ENCODE peak calls at places on chromosome 21, in seven cellular contexts. N is cardiac muscle cell, Q is glomerular endothelial cell, Y is H9, V is GM13976, C is GM20000, R is GDM1. M is an unnamed sample.

GRCh38 chr21:45027241-45028196 is 46.9 kb upstream of the ADARB1 start:
- DNase-seq in N (no peak), Q (no peak), Y (no peak), V (no peak), C (peak), R (no peak), M (no peak)

GRCh38 chr21:44691686-44692085 is 5.3 kb upstream of the KRTAP10-12 start:
- DNase-seq in N (no peak), Q (no peak), Y (no peak), V (no peak), C (no peak), R (no peak), M (no peak)

GRCh38 chr21:27803571-27803970 is 836.7 kb upstream of the ADAMTS5 start:
- DNase-seq in N (no peak), Q (no peak), Y (no peak), V (no peak), C (no peak), R (no peak), M (no peak)

GRCh38 chr21:41851090-41851790 is 27.9 kb downstream of the PRDM15 start:
- DNase-seq in N (peak), Q (no peak), Y (no peak), V (no peak), C (no peak), R (no peak), M (no peak)

GRCh38 chr21:35099310-35099709 is 50.2 kb upstream of the RUNX1 start:
- DNase-seq in N (no peak), Q (no peak), Y (no peak), V (no peak), C (no peak), R (no peak), M (no peak)

GRCh38 chr21:45570071-45570470 is 27.8 kb upstream of the SLC19A1 start:
- DNase-seq in N (no peak), Q (no peak), Y (peak), V (no peak), C (no peak), R (no peak), M (peak)

GRCh38 chr21:21682172-21682571 is 684.0 kb downstream of the NCAM2 start:
- DNase-seq in N (no peak), Q (no peak), Y (no peak), V (no peak), C (no peak), R (no peak), M (no peak)

GRCh38 chr21:45985471-45986315 is 4.1 kb downstream of the COL6A1 start:
- DNase-seq in N (no peak), Q (no peak), Y (no peak), V (no peak), C (no peak), R (no peak), M (no peak)

GRCh38 chr21:37551406-37552355 is 185.1 kb downstream of the DYRK1A start:
- DNase-seq in N (no peak), Q (no peak), Y (no peak), V (no peak), C (no peak), R (no peak), M (peak)

GRCh38 chr21:15221799-15222386 is 157.1 kb upstream of the NRIP1 start:
- DNase-seq in N (peak), Q (no peak), Y (peak), V (no peak), C (no peak), R (peak), M (peak)

GRCh38 chr21:36858320-36858957 is 108.0 kb downstream of the HLCS start:
- DNase-seq in N (no peak), Q (no peak), Y (no peak), V (no peak), C (no peak), R (no peak), M (no peak)